ENCODE peak calls at places on chromosome 22, in eight cellular contexts. R is IMR-90, O is bronchial epithelial cell, N is colonic mucosa, C is fibroblast of villous mesenchyme, H is sigmoid colon, A is HCT116, Y is lung. D is an unnamed sample.

GRCh38 chr22:39643311-39644083 is 72.9 kb downstream of the CACNA1I start:
- DNase-seq in R (peak), H (no peak), O (no peak), A (no peak), Y (no peak), N (no peak), C (no peak), D (no peak)

GRCh38 chr22:40593460-40594273 is 42.9 kb downstream of the MRTFA start:
- DNase-seq in O (no peak), R (no peak), C (no peak), A (no peak), N (no peak), Y (no peak), H (no peak), D (no peak)

GRCh38 chr22:50729391-50730012 is 8.5 kb upstream of the ACR start:
- DNase-seq in O (no peak), C (no peak), N (no peak), Y (no peak), R (no peak), A (no peak), H (peak), D (no peak)

GRCh38 chr22:17678817-17679385 is 40.3 kb downstream of the BCL2L13 start:
- DNase-seq in O (no peak), A (no peak), Y (no peak), N (no peak), H (no peak), R (no peak), C (no peak), D (no peak)

GRCh38 chr22:44937216-44937615 is 72.6 kb downstream of the PHF21B start:
- DNase-seq in R (no peak), C (no peak), O (no peak), A (no peak), Y (no peak), H (no peak), N (no peak), D (no peak)

GRCh38 chr22:47623740-47624103 is 861.3 kb downstream of the TBC1D22A start:
- DNase-seq in R (no peak), N (peak), O (no peak), C (no peak), A (no peak), Y (peak), H (peak), D (no peak)

GRCh38 chr22:19756288-19757128 is 4.1 kb upstream of the TBX1 start:
- DNase-seq in R (no peak), C (peak), A (peak), H (no peak), N (peak), O (peak), Y (peak), D (no peak)

GRCh38 chr22:50171319-50171964 is 911 bp downstream of the PANX2 start:
- DNase-seq in A (no peak), O (no peak), R (no peak), H (no peak), Y (no peak), C (no peak), N (no peak), D (no peak)

GRCh38 chr22:19707347-19708322 is 6.7 kb upstream of the SEPTIN5 start:
- DNase-seq in C (no peak), Y (no peak), O (no peak), H (peak), N (no peak), A (no peak), R (no peak), D (no peak)

GRCh38 chr22:18968011-18968749 is 32.1 kb upstream of the PRODH start:
- DNase-seq in C (peak), A (no peak), R (peak), O (no peak), N (no peak), Y (no peak), H (no peak), D (no peak)

GRCh38 chr22:32707971-32708370 is 93.5 kb upstream of the TIMP3 start:
- DNase-seq in C (no peak), A (no peak), Y (no peak), R (no peak), H (no peak), O (no peak), N (no peak), D (no peak)

GRCh38 chr22:21712751-21713427 is 22.7 kb downstream of the YPEL1 start:
- DNase-seq in Y (peak), R (peak), A (peak), H (no peak), C (peak), N (peak), O (peak), D (peak)

GRCh38 chr22:32476286-32476685 is 1.7 kb downstream of the FBXO7 start:
- DNase-seq in A (no peak), N (no peak), O (no peak), C (peak), Y (no peak), H (no peak), R (no peak), D (no peak)

GRCh38 chr22:20380486-20380885 is 13.5 kb upstream of the ZNF74 start:
- DNase-seq in A (no peak), N (no peak), O (peak), R (no peak), Y (no peak), C (no peak), H (no peak), D (no peak)

GRCh38 chr22:50264946-50265669 is 3.6 kb upstream of the MAPK12 start:
- DNase-seq in H (no peak), Y (no peak), R (no peak), A (no peak), C (no peak), N (no peak), O (no peak), D (no peak)

GRCh38 chr22:29151316-29151715 is 54.4 kb upstream of the EMID1 start:
- DNase-seq in H (peak), R (no peak), O (no peak), Y (no peak), C (no peak), N (no peak), A (no peak), D (no peak)

GRCh38 chr22:20610243-20610686 is 102.9 kb downstream of the MED15 start:
- DNase-seq in Y (no peak), H (no peak), N (no peak), A (no peak), C (no peak), R (no peak), O (peak), D (no peak)

GRCh38 chr22:17781319-17782031 is 7.2 kb upstream of the BID start:
- DNase-seq in N (no peak), Y (no peak), O (peak), H (no peak), C (peak), A (no peak), R (peak), D (no peak)

GRCh38 chr22:33380789-33381530 is 322.8 kb upstream of the SYN3 start:
- DNase-seq in O (peak), A (no peak), C (peak), R (peak), N (no peak), H (no peak), Y (no peak), D (peak)

GRCh38 chr22:18068381-18068988 is 9.3 kb upstream of the PEX26 start:
- DNase-seq in N (no peak), C (no peak), H (no peak), A (no peak), Y (no peak), O (peak), R (peak), D (no peak)

GRCh38 chr22:31952094-31952401 is 7.7 kb downstream of the YWHAH start:
- DNase-seq in H (no peak), O (no peak), A (no peak), R (no peak), Y (no peak), N (no peak), C (no peak), D (no peak)

GRCh38 chr22:24996420-24996952 is 44.0 kb downstream of the KIAA1671 start:
- DNase-seq in Y (no peak), R (no peak), O (peak), A (peak), H (no peak), C (peak), N (peak), D (no peak)
- H3K4me3 ChIP-seq in Y (no peak), R (no peak), O (no peak), A (peak), H (no peak), C (peak), N (no peak), D (no peak)

DNA sequence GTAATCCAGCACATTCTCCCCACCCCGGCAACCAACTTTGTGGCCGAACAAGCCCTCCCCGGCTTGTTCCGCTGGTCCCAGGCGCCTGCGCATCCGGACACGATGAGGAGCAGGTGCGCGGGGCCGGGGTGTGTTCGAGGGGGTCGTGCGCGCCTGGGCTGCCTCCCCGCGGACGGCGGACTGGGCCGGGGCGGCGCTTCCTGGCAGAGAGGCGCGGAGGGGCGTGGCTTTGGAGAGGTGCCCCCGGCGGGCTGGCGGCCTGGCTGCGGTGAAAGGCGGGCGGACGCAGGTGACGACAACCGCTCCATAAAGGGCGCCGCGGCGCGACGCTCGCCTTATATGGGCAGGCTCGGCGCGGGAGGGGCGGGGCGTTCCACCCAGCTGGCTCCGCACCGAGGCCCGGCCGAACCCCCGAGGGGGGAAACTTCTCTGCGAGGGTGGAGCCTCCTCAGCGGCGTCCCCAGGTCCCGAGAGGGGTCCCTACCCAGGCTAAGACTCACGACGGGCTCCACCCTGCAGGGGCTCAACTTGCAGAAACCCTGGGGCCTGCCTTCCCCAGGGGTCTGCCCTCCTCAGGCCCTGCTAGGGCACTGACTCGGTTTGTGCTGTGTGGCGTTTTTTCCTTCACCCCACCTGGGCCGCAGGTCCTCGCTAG is 26.4 kb downstream of the TXN2 start:
- DNase-seq in C (peak), Y (peak), R (peak), H (peak), N (peak), A (peak), O (peak), D (no peak)
- TF ChIP-seq CTCF in C (peak), Y (no peak), R (no peak), H (peak), N (no peak), A (no peak), O (peak), D (no peak)

GRCh38 chr22:37604875-37605274 is 3.8 kb upstream of the GGA1 start:
- DNase-seq in Y (no peak), R (no peak), C (no peak), O (no peak), N (peak), A (no peak), H (no peak), D (no peak)
- H3K4me3 ChIP-seq in Y (no peak), R (no peak), C (no peak), O (no peak), N (no peak), A (no peak), H (no peak), D (no peak)

DNA sequence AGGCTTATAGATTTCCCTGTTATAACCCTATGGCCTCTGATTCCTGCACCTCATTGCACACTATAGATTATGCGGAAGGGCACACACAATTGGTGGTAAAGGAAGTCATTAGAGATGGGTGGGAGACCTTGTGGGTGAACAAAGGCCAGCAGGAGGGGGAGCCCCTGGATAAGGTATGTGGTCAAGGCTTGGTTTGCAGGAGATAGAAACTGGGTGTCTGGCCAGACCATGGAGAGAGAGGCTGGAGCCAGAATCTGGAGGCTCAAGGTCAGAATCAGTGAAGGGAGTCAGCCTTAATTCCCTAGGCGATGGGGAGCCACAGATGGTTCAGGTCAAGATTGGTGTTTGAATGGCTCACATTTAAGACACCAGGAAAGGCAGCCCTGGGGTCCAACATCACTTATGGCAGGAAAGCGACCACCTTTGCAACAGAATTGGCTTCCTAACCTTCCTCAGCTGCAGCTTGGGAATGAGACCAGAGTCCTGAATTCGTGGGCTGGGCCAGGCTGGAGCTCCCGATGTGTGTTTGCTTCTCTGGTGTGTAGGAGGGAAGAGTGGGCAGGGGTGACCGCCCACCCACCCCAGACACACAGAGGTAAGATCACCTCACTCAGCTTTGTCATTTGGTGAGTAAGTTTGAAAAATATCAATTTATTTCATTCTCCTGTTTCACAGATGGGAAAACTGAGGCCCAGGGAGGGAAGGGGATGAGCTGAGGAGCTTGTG is 22.7 kb upstream of the SCUBE1 start:
- DNase-seq in R (no peak), C (no peak), Y (no peak), N (no peak), A (no peak), H (no peak), O (no peak), D (no peak)
- TF ChIP-seq CTCF in R (no peak), C (no peak), Y (no peak), N (no peak), A (no peak), H (no peak), O (no peak), D (no peak)

DNA sequence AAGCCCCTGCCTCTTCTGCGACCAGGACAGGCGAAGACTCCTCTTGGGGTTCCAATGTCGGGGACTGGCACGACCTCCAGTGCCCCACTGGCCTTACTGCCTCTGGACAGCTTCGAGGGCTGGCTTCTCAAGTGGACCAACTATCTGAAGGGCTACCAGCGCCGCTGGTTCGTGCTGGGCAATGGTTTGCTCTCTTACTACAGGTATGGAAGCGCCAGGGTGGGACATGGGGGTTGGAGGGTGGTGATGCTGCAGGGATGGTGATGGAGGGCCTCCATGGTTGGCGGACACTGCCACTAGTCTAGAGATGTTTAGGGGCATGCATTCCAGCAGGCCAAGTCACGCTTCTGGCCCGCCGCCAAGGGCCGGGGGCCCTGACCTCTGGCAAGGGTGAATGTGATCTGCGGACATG is 683 bp downstream of the OSBP2 start:
- DNase-seq in O (no peak), R (no peak), N (no peak), A (no peak), H (no peak), C (no peak), Y (no peak), D (no peak)
- H3K4me3 ChIP-seq in O (peak), R (peak), N (peak), A (peak), H (peak), C (peak), Y (peak), D (peak)

DNA sequence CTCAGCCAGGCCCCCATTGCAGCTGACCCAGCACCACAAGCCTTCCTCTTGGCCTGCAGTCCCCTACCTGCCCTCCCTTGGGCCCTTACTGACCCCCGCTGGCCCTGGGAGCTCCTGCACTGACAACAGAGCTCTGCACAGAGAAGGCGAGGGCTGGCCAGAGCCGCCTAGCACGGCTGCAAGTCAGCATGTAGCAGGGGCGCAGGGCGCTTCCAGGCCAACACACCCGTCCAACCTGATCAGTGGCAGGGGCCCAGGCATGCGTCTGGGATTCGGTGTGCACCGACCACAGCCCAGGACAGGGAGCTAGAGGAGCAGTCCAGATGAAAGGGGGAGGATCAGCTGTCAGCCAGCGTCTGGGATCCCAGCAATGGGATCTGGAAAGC is 7.6 kb downstream of the WNT7B start:
- DNase-seq in A (no peak), Y (no peak), N (no peak), R (no peak), O (peak), H (no peak), C (no peak), D (no peak)
- TF ChIP-seq CTCF in A (no peak), Y (no peak), N (no peak), R (peak), O (peak), H (no peak), C (peak), D (peak)

DNA sequence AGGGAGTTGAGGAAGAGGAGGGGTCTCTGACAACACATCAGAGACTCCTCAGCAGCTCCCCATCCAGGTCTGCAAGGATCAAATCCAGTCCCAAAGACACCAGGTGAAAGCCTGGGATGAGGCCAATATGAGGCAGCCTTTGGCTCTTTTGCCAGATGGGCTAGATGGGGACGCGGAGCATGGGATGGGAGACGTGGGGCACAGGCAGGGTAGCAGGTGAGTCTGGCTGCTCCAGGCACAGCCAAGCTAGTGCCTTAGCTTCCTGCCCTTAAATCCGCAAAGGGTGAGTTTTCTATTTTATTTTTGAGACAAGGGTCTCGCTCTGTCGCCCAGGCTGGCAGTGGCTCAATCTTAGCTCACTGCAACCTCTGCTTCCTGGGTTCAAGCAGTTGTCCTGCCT is 19.6 kb upstream of the DRICH1 start:
- DNase-seq in C (no peak), N (no peak), R (no peak), O (no peak), A (no peak), Y (no peak), H (peak), D (no peak)
- H3K4me3 ChIP-seq in C (no peak), N (no peak), R (no peak), O (no peak), A (no peak), Y (no peak), H (no peak), D (no peak)

GRCh38 chr22:43268261-43268660 is 74.9 kb downstream of the SCUBE1 start:
- DNase-seq in H (no peak), N (no peak), R (no peak), Y (no peak), C (no peak), A (no peak), O (no peak), D (no peak)

GRCh38 chr22:43272301-43272700 is 70.9 kb downstream of the SCUBE1 start:
- DNase-seq in N (no peak), Y (peak), R (peak), O (peak), A (no peak), C (peak), H (no peak), D (no peak)

GRCh38 chr22:43269325-43270040 is 73.7 kb downstream of the SCUBE1 start:
- DNase-seq in N (no peak), H (no peak), Y (no peak), A (no peak), R (no peak), C (no peak), O (no peak), D (no peak)

GRCh38 chr22:43270949-43271348 is 72.2 kb downstream of the SCUBE1 start:
- DNase-seq in O (no peak), H (no peak), A (no peak), N (no peak), R (no peak), Y (no peak), C (no peak), D (no peak)

DNA sequence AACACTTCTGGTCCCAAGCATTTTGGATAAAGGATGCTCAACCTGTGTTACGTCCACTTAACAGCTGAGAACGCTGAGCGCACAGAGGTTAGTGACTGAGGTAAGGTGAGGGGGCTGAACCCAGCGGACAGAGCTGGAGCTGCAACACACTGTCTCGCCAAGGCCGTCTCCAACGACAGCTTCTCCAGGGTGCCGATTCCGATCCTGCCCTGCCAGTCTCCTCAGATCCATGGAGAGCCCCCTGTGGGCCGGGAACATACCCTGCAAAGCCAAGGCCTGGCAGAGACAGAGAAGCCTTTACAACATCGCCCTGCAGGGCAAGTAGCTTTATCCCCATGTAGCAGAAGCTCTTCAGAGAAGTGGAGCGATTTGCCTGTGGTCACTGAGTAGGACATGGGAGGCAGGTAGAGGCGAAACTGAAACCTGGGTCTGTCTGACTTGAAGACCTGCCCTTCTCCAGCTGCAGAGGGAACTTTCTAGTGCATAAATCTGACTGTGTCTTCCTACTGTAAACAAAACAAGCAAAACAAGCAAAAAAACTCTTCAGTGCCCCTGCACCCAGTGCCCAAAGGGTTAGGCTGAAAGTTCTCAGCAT is 72.8 kb downstream of the SCUBE1 start:
- DNase-seq in C (no peak), Y (no peak), A (no peak), O (no peak), N (no peak), R (no peak), H (no peak), D (no peak)
- TF ChIP-seq CTCF in C (peak), Y (no peak), A (peak), O (no peak), N (no peak), R (no peak), H (no peak), D (peak)

DNA sequence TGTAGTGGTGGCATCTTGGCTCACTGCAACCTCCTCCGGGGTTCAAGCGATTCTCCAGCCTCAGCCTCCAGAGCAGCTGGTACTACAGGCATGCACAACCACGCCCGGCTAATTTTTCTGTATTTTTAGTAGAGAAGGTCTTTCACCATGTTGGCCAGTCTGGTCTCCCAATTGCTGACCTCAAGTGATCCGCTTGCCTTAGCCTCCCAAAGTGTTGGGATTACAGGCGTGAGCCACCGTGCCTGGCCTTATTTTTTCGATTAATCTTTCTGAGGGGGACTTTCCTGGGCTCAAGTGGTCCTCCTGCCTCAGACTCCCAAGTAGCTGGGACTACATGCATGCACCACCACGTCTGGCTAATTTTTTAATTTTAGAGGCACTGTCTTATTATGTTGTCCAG is 5.6 kb downstream of the SNU13 start:
- DNase-seq in R (no peak), O (no peak), C (no peak), Y (no peak), H (peak), A (no peak), N (no peak), D (no peak)
- H3K4me3 ChIP-seq in R (peak), O (peak), C (peak), Y (no peak), H (no peak), A (peak), N (peak), D (peak)